ENCODE peak calls at places on chromosomes 11 and 22, in eight cellular contexts. Y is fibroblast of lung, F is IMR-90, X is PC-3, R is neural progenitor cell, Q is GM23248, H is endodermal cell, S is SK-N-SH. K is an unnamed sample.

GRCh38 chr11:12381875-12382274 is 4.5 kb downstream of the PARVA start:
- DNase-seq in F (no peak), R (no peak), X (no peak), Y (no peak), Q (no peak), S (no peak), H (no peak), K (no peak)

GRCh38 chr11:38384568-38384967 is 1786.5 kb upstream of the RAG2 start:
- DNase-seq in R (no peak), S (no peak), H (no peak), Q (no peak), X (peak; percentile 85), Y (peak; percentile 1), F (no peak), K (no peak)

GRCh38 chr22:37746366-37747089 is 49.7 kb downstream of the TRIOBP start:
- DNase-seq in X (no peak), F (no peak), H (peak; percentile 75), Y (no peak), S (peak; percentile 55), Q (peak; percentile 64), R (peak; percentile 36), K (peak; percentile 57)

GRCh38 chr11:105862736-105863367 is 159.2 kb downstream of the MSANTD4 start:
- DNase-seq in R (peak; percentile 61), H (no peak), X (peak; percentile 83), S (peak; percentile 29), F (peak; percentile 68), Q (peak; percentile 65), Y (peak; percentile 81), K (peak; percentile 86)

GRCh38 chr22:23755711-23756110 is 1.5 kb upstream of the VPREB3 start:
- DNase-seq in Y (no peak), F (no peak), S (no peak), H (no peak), R (no peak), Q (no peak), X (no peak), K (no peak)

GRCh38 chr11:131909426-131910200 is 539.2 kb downstream of the NTM start:
- DNase-seq in Q (peak; percentile 58), F (peak; percentile 35), Y (no peak), S (no peak), H (peak; percentile 45), X (no peak), R (no peak), K (no peak)

GRCh38 chr11:48106166-48106565 is 110.4 kb upstream of the OR4B1 start:
- DNase-seq in R (no peak), F (no peak), S (no peak), H (no peak), X (no peak), Q (no peak), Y (no peak), K (no peak)

GRCh38 chr11:69718147-69718546 is 14.3 kb upstream of the FGF19 start:
- DNase-seq in Q (peak; percentile 48), S (peak; percentile 73), R (peak; percentile 94), H (peak; percentile 96), Y (peak; percentile 30), F (peak; percentile 23), X (peak; percentile 77), K (peak; percentile 40)

GRCh38 chr11:111944651-111945051 is 7.5 kb downstream of the DIXDC1 start:
- DNase-seq in F (peak; percentile 83), X (peak; percentile 47), Q (peak; percentile 98), Y (peak; percentile 88), S (no peak), H (no peak), R (no peak), K (peak; percentile 79)

GRCh38 chr22:30235687-30236170 is 10.8 kb downstream of the LIF start:
- DNase-seq in F (peak; percentile 88), Y (peak; percentile 47), H (peak; percentile 74), R (no peak), Q (peak; percentile 48), X (peak; percentile 91), S (no peak), K (peak; percentile 77)

DNA sequence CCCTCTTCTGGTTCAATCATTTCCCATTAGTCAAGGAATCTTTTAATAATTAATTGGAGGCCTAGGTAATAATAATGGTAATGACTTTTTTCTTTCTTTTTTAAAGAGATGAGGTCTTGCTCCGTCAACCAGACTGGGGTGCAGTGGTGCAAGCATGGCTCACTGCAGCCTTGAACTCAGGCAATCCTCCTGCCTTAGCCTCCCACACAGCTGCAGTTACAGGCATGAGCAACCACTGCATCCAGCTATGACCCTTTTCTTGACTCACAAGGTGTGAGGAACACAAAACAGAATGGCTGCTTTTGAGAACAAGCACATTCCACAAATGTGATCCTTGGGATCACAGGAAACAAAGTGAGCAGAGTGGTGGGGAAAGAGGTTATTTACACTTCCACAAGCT is 3.6 kb downstream of the POLDIP3 start:
- DNase-seq in Y (peak; percentile 16), X (no peak), R (no peak), S (no peak), Q (peak; percentile 70), F (peak; percentile 52), H (no peak), K (no peak)
- H3K9ac ChIP-seq in Y (no peak overlapping the region), X (no peak overlapping the region), R (no peak overlapping the region), S (no peak overlapping the region), Q (no peak overlapping the region), F (no peak overlapping the region), H (no peak overlapping the region), K (no peak overlapping the region)

GRCh38 chr22:32802291-32802826 is 854 bp downstream of the TIMP3 start:
- DNase-seq in Q (peak; percentile 59), X (no peak), H (no peak), F (no peak), R (no peak), S (no peak), Y (peak; percentile 16), K (peak; percentile 40)

GRCh38 chr22:32801436-32802290 is at the start of gene TIMP3:
- DNase-seq in Y (peak; percentile 90), H (peak; percentile 94), Q (peak; percentile 93), R (peak; percentile 92), X (no peak), F (peak; percentile 82), S (peak; percentile 95), K (peak; percentile 93)

GRCh38 chr22:32800158-32800557 is 1.3 kb upstream of the TIMP3 start:
- DNase-seq in H (no peak), Y (peak; percentile 19), Q (peak; percentile 51), F (no peak), S (no peak), X (no peak), R (no peak), K (no peak)

GRCh38 chr22:32799516-32799915 is 2.0 kb upstream of the TIMP3 start:
- DNase-seq in X (no peak), S (no peak), H (no peak), F (no peak), Y (no peak), Q (no peak), R (no peak), K (no peak)

DNA sequence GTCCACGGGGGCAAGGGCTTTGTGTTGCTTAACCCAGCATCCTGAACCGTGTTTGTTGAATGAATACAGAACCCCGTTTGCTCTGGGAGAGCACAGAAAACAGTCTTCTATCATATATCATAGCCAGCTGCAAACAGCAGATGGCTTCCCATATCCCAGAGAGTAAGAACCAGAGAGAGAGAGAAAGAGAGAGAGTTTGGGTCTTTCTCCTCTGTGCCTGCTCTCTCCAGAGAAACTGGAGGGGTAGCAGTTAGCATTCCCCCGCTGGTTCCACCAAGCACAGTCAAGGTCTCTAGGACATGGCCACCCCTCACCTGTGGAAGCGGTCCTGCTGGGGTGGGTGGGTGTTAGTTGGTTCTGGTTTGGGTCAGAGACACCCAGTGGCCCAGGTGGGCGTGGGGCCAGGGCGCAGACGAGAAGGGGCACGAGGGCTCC is 487 bp upstream of the TIMP3 start:
- DNase-seq in H (no peak), Q (peak; percentile 48), F (no peak), S (no peak), R (no peak), X (no peak), Y (peak; percentile 26), K (peak; percentile 36)
- H3K4me3 ChIP-seq in H (peak overlapping the region; percentile 88), Q (peak overlapping the region; percentile 96), F (peak overlapping the region; percentile 32), S (peak overlapping the region; percentile 71), R (peak overlapping the region; percentile 73), X (no peak overlapping the region), Y (peak overlapping the region; percentile 80), K (peak overlapping the region; percentile 76)

GRCh38 chr22:22031183-22031560 is 48.6 kb upstream of the TOP3B start:
- DNase-seq in S (no peak), Y (no peak), F (no peak), H (no peak), R (no peak), Q (no peak), X (no peak), K (no peak)
- H3K9ac ChIP-seq in S (no peak overlapping the region), Y (no peak overlapping the region), F (no peak overlapping the region), H (no peak overlapping the region), R (no peak overlapping the region), Q (no peak overlapping the region), X (no peak overlapping the region), K (no peak overlapping the region)

DNA sequence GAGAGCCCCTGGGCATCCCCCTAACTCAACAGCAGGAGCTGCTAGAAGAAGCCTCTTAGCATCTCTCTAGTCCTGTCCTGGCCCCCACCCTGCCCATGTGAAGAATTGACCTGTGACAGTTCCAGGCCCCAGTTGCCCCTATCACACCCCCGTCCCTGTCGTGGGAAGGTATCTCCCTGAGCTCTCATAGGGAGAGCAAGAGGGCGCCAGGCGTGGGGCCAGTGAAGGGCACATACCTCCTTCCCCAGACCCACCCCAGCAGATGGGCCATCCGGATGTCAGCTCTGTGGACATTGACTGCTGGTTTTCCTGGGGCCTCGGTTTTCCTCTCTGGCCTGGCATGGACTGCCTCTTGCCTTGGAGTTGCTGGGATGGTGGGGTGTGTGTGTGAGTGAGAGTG is 29.5 kb downstream of the CD82 start:
- DNase-seq in Q (no peak), H (no peak), F (no peak), S (no peak), R (no peak), Y (no peak), X (no peak), K (no peak)
- H3K4me3 ChIP-seq in Q (no peak overlapping the region), H (no peak overlapping the region), F (no peak overlapping the region), S (no peak overlapping the region), R (no peak overlapping the region), Y (no peak overlapping the region), X (no peak overlapping the region), K (no peak overlapping the region)

GRCh38 chr11:64304032-64304315 is 1.4 kb upstream of the ESRRA start:
- DNase-seq in F (no peak), R (no peak), S (no peak), Q (no peak), H (no peak), X (no peak), Y (no peak), K (no peak)
- H3K9ac ChIP-seq in F (no peak overlapping the region), R (no peak overlapping the region), S (peak overlapping the region; percentile 68), Q (no peak overlapping the region), H (no peak overlapping the region), X (no peak overlapping the region), Y (no peak overlapping the region), K (peak overlapping the region; percentile 84)

GRCh38 chr11:133952199-133953190 is 4.3 kb downstream of the IGSF9B start:
- DNase-seq in H (no peak), S (no peak), F (no peak), R (no peak), X (no peak), Q (no peak), Y (no peak), K (no peak)
- H3K4me3 ChIP-seq in H (no peak overlapping the region), S (no peak overlapping the region), F (no peak overlapping the region), R (no peak overlapping the region), X (no peak overlapping the region), Q (peak overlapping the region; percentile 50), Y (no peak overlapping the region), K (peak overlapping the region; percentile 72)

GRCh38 chr11:43944761-43945311 is 2.4 kb downstream of the C11orf96 start:
- DNase-seq in S (peak; percentile 72), F (peak; percentile 27), Q (peak; percentile 42), X (peak; percentile 61), H (peak; percentile 93), Y (no peak), R (peak; percentile 58), K (peak; percentile 26)
- H3K9ac ChIP-seq in S (no peak overlapping the region), F (no peak overlapping the region), Q (no peak overlapping the region), X (no peak overlapping the region), H (no peak overlapping the region), Y (no peak overlapping the region), R (no peak overlapping the region), K (peak overlapping the region; percentile 84)